ENCODE peak calls at places on chromosomes 1 and 21, in five cellular contexts. C is stimulated activated CD8-positive, alpha-beta memory T cell treated with anti-CD3 and anti-CD28 coated beads, Interleukin-7, amount 100 ng/mL, for 1 hour; P is activated naive CD8-positive, alpha-beta T cell treated with anti-CD3 and anti-CD28 coated beads, Interleukin-2, amount 10 ng/mL, durations not matched to agents 7 days and 5 days; D is glutamatergic neuron; X is NCI-H748 treated with DMSO at 0.1 percent for 48 hours. Z is an unnamed sample.

GRCh38 chr1:223405507-223405906 is 12.3 kb downstream of the CCDC185 start:
- DNase-seq in X (no peak), C (no peak), D (no peak), P (no peak), Z (no peak)

GRCh38 chr1:53135735-53136114 is 6.7 kb downstream of the SLC1A7 start:
- DNase-seq in P (no peak), C (no peak), D (no peak), X (no peak), Z (peak; percentile 22)

GRCh38 chr1:30684881-30685795 is 38.2 kb downstream of the MATN1 start:
- DNase-seq in C (no peak), P (peak; percentile 24), D (peak; percentile 71), X (peak; percentile 69), Z (no peak)

GRCh38 chr1:16117936-16118335 is 37.9 kb downstream of the EPHA2 start:
- DNase-seq in D (no peak), C (no peak), X (no peak), P (no peak), Z (no peak)

GRCh38 chr1:7483634-7484383 is 287.3 kb upstream of the VAMP3 start:
- DNase-seq in C (no peak), D (no peak), P (no peak), X (no peak), Z (no peak)

GRCh38 chr1:15326691-15327530 is 79.9 kb downstream of the FHAD1 start:
- DNase-seq in P (no peak), X (peak; percentile 12), D (no peak), C (no peak), Z (no peak)

GRCh38 chr1:180691322-180691721 is 59.5 kb downstream of the XPR1 start:
- DNase-seq in X (no peak), C (no peak), D (no peak), P (no peak), Z (no peak)

GRCh38 chr21:37139154-37139553 is 66.1 kb downstream of the TTC3 start:
- DNase-seq in P (no peak), C (no peak), X (no peak), D (no peak), Z (no peak)

GRCh38 chr1:217747156-217747769 is 116.1 kb downstream of the SPATA17 start:
- DNase-seq in P (no peak), C (no peak), D (no peak), X (peak; percentile 26), Z (no peak)

GRCh38 chr1:145891143-145891542 is 5.5 kb upstream of the ANKRD35 start:
- DNase-seq in C (no peak), D (no peak), X (no peak), P (no peak), Z (no peak)

GRCh38 chr1:211345719-211346118 is 19.1 kb downstream of the TRAF5 start:
- DNase-seq in C (no peak), P (no peak), X (no peak), D (no peak), Z (no peak)

GRCh38 chr1:53073899-53074311 is 11.9 kb downstream of the PODN start:
- DNase-seq in P (peak; percentile 15), X (no peak), D (peak; percentile 62), C (no peak), Z (peak; percentile 17)